ENCODE peak calls at places on chromosomes 6 and 20, in five cellular contexts. O is GM12878, Z is HepG2, H is H1, E is K562. U is an unnamed sample.

GRCh38 chr20:17522528-17522927 is 8.7 kb downstream of the BFSP1 start:
- DNase-seq in O (no peak), Z (no peak), H (no peak), E (no peak), U (no peak)

GRCh38 chr20:277496-277781 is 13.1 kb downstream of the C20orf96 start:
- DNase-seq in O (no peak), Z (no peak), H (no peak), E (no peak), U (no peak)

GRCh38 chr6:45730232-45730631 is 285.4 kb downstream of the CLIC5 start:
- DNase-seq in O (no peak), Z (no peak), H (no peak), E (no peak), U (no peak)

GRCh38 chr6:17101422-17102257 is at the start of gene STMND1:
- DNase-seq in O (no peak), Z (no peak), H (no peak), E (no peak), U (peak; percentile 33)

GRCh38 chr20:3803854-3804253 is 7.7 kb downstream of the CDC25B start:
- DNase-seq in O (no peak), Z (no peak), H (no peak), E (no peak), U (no peak)

GRCh38 chr6:48990746-48991145 is 472.3 kb downstream of the MMUT start:
- DNase-seq in O (no peak), Z (no peak), H (no peak), E (no peak), U (no peak)

GRCh38 chr6:39752835-39753744 is 27.9 kb upstream of the KIF6 start:
- DNase-seq in O (peak; percentile 9), Z (no peak), H (no peak), E (no peak), U (no peak)

GRCh38 chr6:5892669-5893068 is 114.1 kb downstream of the NRN1 start:
- DNase-seq in O (no peak), Z (no peak), H (no peak), E (no peak), U (no peak)

GRCh38 chr6:45698046-45698445 is 317.6 kb downstream of the CLIC5 start:
- DNase-seq in O (no peak), Z (no peak), H (no peak), E (no peak), U (no peak)

GRCh38 chr20:62735331-62735821 is 26.7 kb downstream of the NTSR1 start:
- DNase-seq in O (no peak), Z (no peak), H (no peak), E (peak; percentile 38), U (no peak)

GRCh38 chr6:56450882-56451739 is 191.6 kb downstream of the DST start:
- DNase-seq in O (no peak), Z (peak; percentile 55), H (no peak), E (no peak), U (no peak)

GRCh38 chr6:14462135-14462905 is 344.7 kb downstream of the CD83 start:
- DNase-seq in O (no peak), Z (no peak), H (no peak), E (no peak), U (no peak)

GRCh38 chr6:39791311-39791710 is 865 bp upstream of the DAAM2 start:
- DNase-seq in O (no peak), Z (peak; percentile 22), H (no peak), E (peak; percentile 13), U (no peak)

GRCh38 chr20:4666001-4666470 is 55.7 kb upstream of the PRND start:
- DNase-seq in O (no peak), Z (no peak), H (no peak), E (no peak), U (no peak)

GRCh38 chr20:16191496-16191895 is 381.8 kb downstream of the KIF16B start:
- DNase-seq in O (no peak), Z (peak; percentile 62), H (no peak), E (peak; percentile 1), U (no peak)

GRCh38 chr6:159053781-159054398 is 9.1 kb upstream of the TAGAP start:
- DNase-seq in O (no peak), Z (no peak), H (no peak), E (no peak), U (no peak)

GRCh38 chr6:25229671-25230321 is 49.4 kb upstream of the CARMIL1 start:
- DNase-seq in O (no peak), Z (no peak), H (no peak), E (no peak), U (no peak)
- TF ChIP-seq USF2 in O (no peak), Z (no peak), H (no peak), E (no peak), U (no peak)

GRCh38 chr20:25389858-25390537 is 637 bp downstream of the ABHD12 start:
- DNase-seq in O (no peak), Z (no peak), H (no peak), E (peak; percentile 52), U (peak; percentile 51)
- TF ChIP-seq ATF2 in O (no peak), Z (peak; percentile 57), H (no peak), E (no peak), U (no peak)

GRCh38 chr6:121112358-121112757 is 221.9 kb downstream of the TBC1D32 start:
- DNase-seq in O (no peak), Z (no peak), H (no peak), E (no peak), U (no peak)
- TF ChIP-seq USF2 in O (no peak), Z (no peak), H (no peak), E (no peak), U (no peak)

GRCh38 chr20:54064939-54065338 is 5.5 kb downstream of the BCAS1 start:
- DNase-seq in O (no peak), Z (no peak), H (no peak), E (no peak), U (no peak)

GRCh38 chr20:54061106-54061881 is 9.1 kb downstream of the BCAS1 start:
- DNase-seq in O (no peak), Z (no peak), H (no peak), E (no peak), U (no peak)

GRCh38 chr20:54063998-54064676 is 6.3 kb downstream of the BCAS1 start:
- DNase-seq in O (peak; percentile 79), Z (no peak), H (no peak), E (no peak), U (no peak)

GRCh38 chr20:54063580-54063979 is 6.8 kb downstream of the BCAS1 start:
- DNase-seq in O (no peak), Z (no peak), H (no peak), E (no peak), U (no peak)

GRCh38 chr20:54062812-54063280 is 7.5 kb downstream of the BCAS1 start:
- DNase-seq in O (peak; percentile 82), Z (peak; percentile 70), H (no peak), E (peak; percentile 62), U (no peak)
- TF ChIP-seq ATF2 in O (no peak), Z (no peak), H (no peak), E (no peak), U (no peak)

DNA sequence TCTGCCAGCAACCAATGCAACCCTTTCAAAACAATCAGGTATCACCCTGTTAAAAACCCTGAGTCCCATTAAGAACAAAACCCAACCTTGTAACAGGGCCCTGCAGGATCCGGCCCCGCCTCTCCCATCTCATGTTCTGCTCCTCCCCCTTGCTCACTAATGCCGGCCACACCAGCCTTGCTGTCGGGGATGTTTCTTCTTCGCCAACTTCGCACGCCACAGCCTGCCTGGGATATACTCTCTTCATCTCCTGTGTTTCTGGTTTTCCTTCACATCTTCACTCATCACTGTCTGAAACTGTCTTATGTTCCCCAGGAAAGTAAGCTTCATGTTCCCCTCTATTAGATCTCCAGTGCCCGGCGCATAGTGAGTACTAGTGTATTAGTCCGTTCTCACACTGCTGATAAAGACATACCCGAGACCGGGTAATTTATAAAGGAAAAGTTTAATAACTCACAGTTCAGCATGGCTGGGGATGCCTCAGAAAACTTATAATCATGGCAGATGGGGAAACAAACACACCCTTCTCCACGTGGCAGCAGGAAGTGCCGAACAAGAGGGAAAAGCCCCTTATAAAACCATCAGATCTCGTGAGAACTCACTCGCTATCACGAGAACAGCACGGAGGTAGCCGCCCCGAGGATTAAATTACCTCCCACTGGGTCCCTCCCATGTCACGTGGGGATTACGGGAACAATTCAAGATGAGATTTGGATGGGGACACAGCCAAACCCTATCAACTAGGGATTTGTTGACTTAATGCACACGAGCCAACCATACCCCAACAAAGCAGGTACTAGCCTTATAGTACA is 5.1 kb downstream of the TP53RK start:
- DNase-seq in O (no peak), Z (no peak), H (no peak), E (peak; percentile 92), U (peak; percentile 75)
- TF ChIP-seq USF2 in O (no peak), Z (no peak), H (peak; percentile 75), E (peak; percentile 94), U (peak; percentile 88)

GRCh38 chr6:108942556-108943492 is 94.6 kb downstream of the ARMC2 start:
- DNase-seq in O (no peak), Z (no peak), H (no peak), E (peak; percentile 38), U (no peak)

GRCh38 chr6:108945686-108946158 is 97.5 kb downstream of the ARMC2 start:
- DNase-seq in O (no peak), Z (no peak), H (no peak), E (no peak), U (peak; percentile 28)

GRCh38 chr6:108944058-108944457 is 95.8 kb downstream of the ARMC2 start:
- DNase-seq in O (no peak), Z (no peak), H (no peak), E (no peak), U (no peak)

GRCh38 chr6:108946695-108947094 is 98.5 kb downstream of the ARMC2 start:
- DNase-seq in O (no peak), Z (no peak), H (no peak), E (no peak), U (no peak)

GRCh38 chr6:108944707-108945685 is 96.8 kb downstream of the ARMC2 start:
- DNase-seq in O (no peak), Z (no peak), H (no peak), E (no peak), U (no peak)
- TF ChIP-seq ATF2 in O (no peak), Z (no peak), H (no peak), E (no peak), U (no peak)